ENCODE peak calls at places on chromosomes 3 and 15, in six cellular contexts. One of them, this sample, is unnamed.

GRCh38 chr3:124837730-124838186 is 49.4 kb downstream of the ITGB5 start:
- DNase-seq in stomach: peak; percentile 43
- DNase-seq in AG10803: peak; percentile 86
- DNase-seq in AG09309: no peak
- DNase-seq in effector memory CD4-positive, alpha-beta T cell: no peak
- DNase-seq in astrocyte of the spinal cord: peak; percentile 64
- DNase-seq in this sample: no peak

GRCh38 chr3:184465883-184466412 is 86.1 kb downstream of the CHRD start:
- DNase-seq in stomach: no peak
- DNase-seq in AG10803: no peak
- DNase-seq in AG09309: no peak
- DNase-seq in effector memory CD4-positive, alpha-beta T cell: no peak
- DNase-seq in astrocyte of the spinal cord: no peak
- DNase-seq in this sample: no peak

GRCh38 chr3:197298858-197299854 is 744 bp upstream of the DLG1 start:
- DNase-seq in stomach: peak; percentile 75
- DNase-seq in AG10803: peak; percentile 35
- DNase-seq in AG09309: no peak
- DNase-seq in effector memory CD4-positive, alpha-beta T cell: peak; percentile 6
- DNase-seq in astrocyte of the spinal cord: peak; percentile 19
- DNase-seq in this sample: no peak

GRCh38 chr3:24837601-24838000 is 343.0 kb upstream of the THRB start:
- DNase-seq in stomach: no peak
- DNase-seq in AG10803: no peak
- DNase-seq in AG09309: no peak
- DNase-seq in effector memory CD4-positive, alpha-beta T cell: no peak
- DNase-seq in astrocyte of the spinal cord: no peak
- DNase-seq in this sample: no peak

GRCh38 chr15:45151998-45152828 is 22.4 kb downstream of the DUOX1 start:
- DNase-seq in stomach: no peak
- DNase-seq in AG10803: no peak
- DNase-seq in AG09309: no peak
- DNase-seq in effector memory CD4-positive, alpha-beta T cell: no peak
- DNase-seq in astrocyte of the spinal cord: no peak
- DNase-seq in this sample: no peak

GRCh38 chr3:58214484-58215316 is 3.9 kb upstream of the DNASE1L3 start:
- DNase-seq in stomach: no peak
- DNase-seq in AG10803: peak; percentile 39
- DNase-seq in AG09309: no peak
- DNase-seq in effector memory CD4-positive, alpha-beta T cell: no peak
- DNase-seq in astrocyte of the spinal cord: no peak
- DNase-seq in this sample: no peak

GRCh38 chr3:14463330-14464216 is 61.2 kb downstream of the SLC6A6 start:
- DNase-seq in stomach: no peak
- DNase-seq in AG10803: no peak
- DNase-seq in AG09309: no peak
- DNase-seq in effector memory CD4-positive, alpha-beta T cell: no peak
- DNase-seq in astrocyte of the spinal cord: no peak
- DNase-seq in this sample: no peak

GRCh38 chr15:39092354-39092753 is 488.5 kb upstream of the THBS1 start:
- DNase-seq in stomach: no peak
- DNase-seq in AG10803: no peak
- DNase-seq in AG09309: no peak
- DNase-seq in effector memory CD4-positive, alpha-beta T cell: no peak
- DNase-seq in astrocyte of the spinal cord: no peak
- DNase-seq in this sample: no peak

GRCh38 chr15:38750816-38751215 is 186.2 kb upstream of the RASGRP1 start:
- DNase-seq in stomach: no peak
- DNase-seq in AG10803: no peak
- DNase-seq in AG09309: no peak
- DNase-seq in effector memory CD4-positive, alpha-beta T cell: no peak
- DNase-seq in astrocyte of the spinal cord: no peak
- DNase-seq in this sample: no peak

GRCh38 chr15:69390575-69390974 is 23.6 kb upstream of the KIF23 start:
- DNase-seq in stomach: no peak
- DNase-seq in AG10803: peak; percentile 81
- DNase-seq in AG09309: peak; percentile 44
- DNase-seq in effector memory CD4-positive, alpha-beta T cell: no peak
- DNase-seq in astrocyte of the spinal cord: peak; percentile 45
- DNase-seq in this sample: peak; percentile 38

GRCh38 chr3:57048052-57048671 is 12.3 kb upstream of the SPATA12 start:
- DNase-seq in stomach: no peak
- DNase-seq in AG10803: peak; percentile 94
- DNase-seq in AG09309: peak; percentile 32
- DNase-seq in effector memory CD4-positive, alpha-beta T cell: no peak
- DNase-seq in astrocyte of the spinal cord: no peak
- DNase-seq in this sample: no peak

GRCh38 chr3:9168230-9168629 is 81.2 kb downstream of the SRGAP3 start:
- DNase-seq in stomach: no peak
- DNase-seq in AG10803: no peak
- DNase-seq in AG09309: no peak
- DNase-seq in effector memory CD4-positive, alpha-beta T cell: no peak
- DNase-seq in astrocyte of the spinal cord: no peak
- DNase-seq in this sample: no peak

GRCh38 chr3:122443090-122443489 is 27.2 kb upstream of the WDR5B start:
- DNase-seq in stomach: no peak
- DNase-seq in AG10803: no peak
- DNase-seq in AG09309: no peak
- DNase-seq in effector memory CD4-positive, alpha-beta T cell: no peak
- DNase-seq in astrocyte of the spinal cord: no peak
- DNase-seq in this sample: no peak

GRCh38 chr3:159782724-159783421 is 205.8 kb upstream of the IL12A start:
- DNase-seq in stomach: no peak
- DNase-seq in AG10803: no peak
- DNase-seq in AG09309: no peak
- DNase-seq in effector memory CD4-positive, alpha-beta T cell: no peak
- DNase-seq in astrocyte of the spinal cord: no peak
- DNase-seq in this sample: no peak

GRCh38 chr15:27694506-27695077 is 404.5 kb downstream of the OCA2 start:
- DNase-seq in stomach: no peak
- DNase-seq in AG10803: no peak
- DNase-seq in AG09309: no peak
- DNase-seq in effector memory CD4-positive, alpha-beta T cell: no peak
- DNase-seq in astrocyte of the spinal cord: no peak
- DNase-seq in this sample: no peak

GRCh38 chr3:97821413-97821809 is 400 bp upstream of the CRYBG3 start:
- DNase-seq in stomach: peak; percentile 45
- DNase-seq in AG10803: no peak
- DNase-seq in AG09309: no peak
- DNase-seq in effector memory CD4-positive, alpha-beta T cell: no peak
- DNase-seq in astrocyte of the spinal cord: peak; percentile 77
- DNase-seq in this sample: no peak

GRCh38 chr3:97736928-97737327 is 27.6 kb upstream of the ARL6 start:
- DNase-seq in stomach: no peak
- DNase-seq in AG10803: no peak
- DNase-seq in AG09309: no peak
- DNase-seq in effector memory CD4-positive, alpha-beta T cell: no peak
- DNase-seq in astrocyte of the spinal cord: no peak
- DNase-seq in this sample: no peak

GRCh38 chr3:150761831-150762661 is 923 bp downstream of the SIAH2 start:
- DNase-seq in stomach: peak; percentile 64
- DNase-seq in AG10803: peak; percentile 53
- DNase-seq in AG09309: no peak
- DNase-seq in effector memory CD4-positive, alpha-beta T cell: no peak
- DNase-seq in astrocyte of the spinal cord: peak; percentile 58
- DNase-seq in this sample: no peak

GRCh38 chr3:151580592-151580991 is 119.7 kb upstream of the IGSF10 start:
- DNase-seq in stomach: no peak
- DNase-seq in AG10803: peak; percentile 98
- DNase-seq in AG09309: peak; percentile 93
- DNase-seq in effector memory CD4-positive, alpha-beta T cell: no peak
- DNase-seq in astrocyte of the spinal cord: peak; percentile 84
- DNase-seq in this sample: peak; percentile 31

GRCh38 chr15:67253517-67254237 is 784 bp downstream of the AAGAB start:
- DNase-seq in stomach: no peak
- DNase-seq in AG10803: peak; percentile 28
- DNase-seq in AG09309: no peak
- DNase-seq in effector memory CD4-positive, alpha-beta T cell: no peak
- DNase-seq in astrocyte of the spinal cord: peak; percentile 32
- DNase-seq in this sample: no peak

GRCh38 chr3:188165596-188165995 is 11.6 kb downstream of the LPP start:
- DNase-seq in stomach: no peak
- DNase-seq in AG10803: no peak
- DNase-seq in AG09309: no peak
- DNase-seq in effector memory CD4-positive, alpha-beta T cell: no peak
- DNase-seq in astrocyte of the spinal cord: no peak
- DNase-seq in this sample: no peak

GRCh38 chr3:188158731-188159355 is 4.9 kb downstream of the LPP start:
- DNase-seq in stomach: no peak
- DNase-seq in AG10803: no peak
- DNase-seq in AG09309: no peak
- DNase-seq in effector memory CD4-positive, alpha-beta T cell: no peak
- DNase-seq in astrocyte of the spinal cord: no peak
- DNase-seq in this sample: no peak

GRCh38 chr3:188166471-188166870 is 12.5 kb downstream of the LPP start:
- DNase-seq in stomach: no peak
- DNase-seq in AG10803: no peak
- DNase-seq in AG09309: no peak
- DNase-seq in effector memory CD4-positive, alpha-beta T cell: no peak
- DNase-seq in astrocyte of the spinal cord: no peak
- DNase-seq in this sample: no peak

GRCh38 chr3:188160751-188161150 is 6.8 kb downstream of the LPP start:
- DNase-seq in stomach: no peak
- DNase-seq in AG10803: no peak
- DNase-seq in AG09309: no peak
- DNase-seq in effector memory CD4-positive, alpha-beta T cell: no peak
- DNase-seq in astrocyte of the spinal cord: no peak
- DNase-seq in this sample: no peak

DNA sequence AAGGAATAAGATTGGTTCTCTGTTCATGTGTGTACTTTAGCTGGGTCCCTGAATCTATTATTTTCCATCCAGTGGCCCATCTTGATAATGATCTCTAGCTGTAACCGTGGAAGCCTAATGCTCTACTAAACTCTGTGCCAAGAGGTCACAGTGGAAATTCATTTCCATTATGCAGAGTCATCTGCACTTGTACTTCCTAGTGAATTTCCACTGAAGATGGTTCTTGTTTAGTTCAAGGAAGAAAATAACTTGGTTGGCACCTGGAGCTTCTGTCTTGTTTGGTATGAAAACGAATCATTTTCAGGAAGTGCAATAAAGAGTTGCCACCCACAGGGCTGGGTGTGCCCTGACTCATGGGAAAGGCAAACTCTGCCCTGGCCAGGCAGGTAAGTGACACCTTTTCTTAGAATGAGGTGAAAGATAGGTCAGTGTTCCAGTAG is 10.3 kb downstream of the LPP start:
- DNase-seq in stomach: peak; percentile 60
- DNase-seq in AG10803: no peak
- DNase-seq in AG09309: no peak
- DNase-seq in effector memory CD4-positive, alpha-beta T cell: no peak
- DNase-seq in astrocyte of the spinal cord: no peak
- DNase-seq in this sample: no peak
- H3K4me3 ChIP-seq in stomach: no peak overlapping the region
- H3K4me3 ChIP-seq in AG10803: no peak overlapping the region
- H3K4me3 ChIP-seq in AG09309: no peak overlapping the region
- H3K4me3 ChIP-seq in effector memory CD4-positive, alpha-beta T cell: no peak overlapping the region
- H3K4me3 ChIP-seq in astrocyte of the spinal cord: no peak overlapping the region
- H3K4me3 ChIP-seq in this sample: no peak overlapping the region

DNA sequence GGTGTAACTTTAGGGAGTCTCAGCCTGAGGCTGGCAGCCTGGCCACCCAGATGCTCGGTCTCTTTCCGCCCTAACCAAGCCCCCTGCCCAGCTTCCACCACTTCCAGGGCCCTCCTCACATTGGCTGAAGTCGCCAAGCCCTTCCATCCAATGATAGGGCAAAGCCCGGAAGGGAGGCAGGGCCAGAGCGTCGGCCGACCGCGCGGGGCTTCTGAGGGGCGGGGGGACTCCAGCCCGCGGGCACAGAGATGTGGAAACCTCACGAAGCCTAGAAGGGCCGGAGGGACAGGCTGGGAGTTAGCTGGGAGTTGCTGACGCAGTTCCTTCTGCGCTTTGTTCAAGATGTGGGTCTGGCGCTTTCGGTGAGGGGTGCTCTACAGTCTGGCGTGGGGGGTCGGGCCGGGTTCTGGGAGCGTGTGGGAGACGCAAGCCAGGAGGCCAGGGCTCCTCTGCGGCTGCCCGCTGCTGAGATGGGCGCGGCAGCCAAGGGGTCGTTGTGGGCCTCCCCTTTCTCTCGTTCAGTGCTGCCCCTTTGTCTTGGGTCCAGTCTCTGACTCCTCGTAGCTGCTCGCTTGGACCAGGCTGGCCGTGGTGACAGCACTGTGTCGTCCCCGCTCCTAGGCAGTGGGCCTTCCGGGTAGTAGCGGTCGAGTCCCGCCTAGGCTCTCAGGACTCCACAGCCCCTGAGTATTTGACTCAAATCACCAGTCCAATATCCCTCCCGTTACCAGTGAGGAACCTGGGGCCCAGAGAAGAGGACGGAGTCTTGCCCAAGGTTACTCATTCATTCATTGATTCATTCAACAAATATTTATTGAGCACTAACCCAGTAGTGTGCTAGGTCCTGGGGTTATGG is at the start of gene ZNF660:
- DNase-seq in stomach: peak; percentile 27
- DNase-seq in AG10803: peak; percentile 64
- DNase-seq in AG09309: peak; percentile 8
- DNase-seq in effector memory CD4-positive, alpha-beta T cell: no peak
- DNase-seq in astrocyte of the spinal cord: peak; percentile 85
- DNase-seq in this sample: peak; percentile 5
- H3K4me3 ChIP-seq in stomach: peak within 1 kb of the TSS; percentile 58
- H3K4me3 ChIP-seq in AG10803: peak within 1 kb of the TSS; percentile 70
- H3K4me3 ChIP-seq in AG09309: peak within 1 kb of the TSS; percentile 52
- H3K4me3 ChIP-seq in effector memory CD4-positive, alpha-beta T cell: no peak within 1 kb of the TSS
- H3K4me3 ChIP-seq in astrocyte of the spinal cord: peak within 1 kb of the TSS; percentile 72
- H3K4me3 ChIP-seq in this sample: peak within 1 kb of the TSS; percentile 72

DNA sequence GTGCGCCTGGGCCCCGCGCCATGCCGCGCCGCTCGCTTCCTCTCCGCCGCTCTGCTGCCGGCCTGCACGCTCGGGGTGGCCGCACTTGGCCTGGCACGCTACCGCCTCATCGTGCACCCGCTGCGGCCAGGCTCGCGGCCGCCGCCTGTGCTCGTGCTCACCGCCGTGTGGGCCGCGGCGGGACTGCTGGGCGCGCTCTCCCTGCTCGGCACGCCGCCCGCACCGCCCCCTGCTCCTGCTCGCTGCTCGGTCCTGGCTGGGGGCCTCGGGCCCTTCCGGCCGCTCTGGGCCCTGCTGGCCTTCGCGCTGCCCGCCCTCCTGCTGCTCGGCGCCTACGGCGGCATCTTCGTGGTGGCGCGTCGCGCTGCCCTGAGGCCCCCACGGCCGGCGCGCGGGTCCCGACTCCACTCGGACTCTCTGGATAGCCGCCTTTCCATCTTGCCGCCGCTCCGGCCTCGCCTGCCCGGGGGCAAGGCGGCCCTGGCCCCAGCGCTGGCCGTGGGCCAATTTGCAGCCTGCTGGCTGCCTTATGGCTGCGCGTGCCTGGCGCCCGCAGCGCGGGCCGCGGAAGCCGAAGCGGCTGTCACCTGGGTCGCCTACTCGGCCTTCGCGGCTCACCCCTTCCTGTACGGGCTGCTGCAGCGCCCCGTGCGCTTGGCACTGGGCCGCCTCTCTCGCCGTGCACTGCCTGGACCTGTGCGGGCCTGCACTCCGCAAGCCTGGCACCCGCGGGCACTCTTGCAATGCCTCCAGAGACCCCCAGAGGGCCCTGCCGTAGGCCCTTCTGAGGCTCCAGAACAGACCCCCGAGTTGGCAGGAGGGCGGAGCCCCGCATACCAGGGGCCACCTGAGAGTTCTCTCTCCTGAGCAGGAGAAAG is 951 bp downstream of the GPR62 start:
- DNase-seq in stomach: peak; percentile 77
- DNase-seq in AG10803: no peak
- DNase-seq in AG09309: no peak
- DNase-seq in effector memory CD4-positive, alpha-beta T cell: no peak
- DNase-seq in astrocyte of the spinal cord: peak; percentile 38
- DNase-seq in this sample: no peak
- H3K4me3 ChIP-seq in stomach: peak overlapping the region; percentile 51
- H3K4me3 ChIP-seq in AG10803: no peak overlapping the region
- H3K4me3 ChIP-seq in AG09309: no peak overlapping the region
- H3K4me3 ChIP-seq in effector memory CD4-positive, alpha-beta T cell: peak overlapping the region; percentile 61
- H3K4me3 ChIP-seq in astrocyte of the spinal cord: no peak overlapping the region
- H3K4me3 ChIP-seq in this sample: no peak overlapping the region

GRCh38 chr3:29512620-29513019 is 231.7 kb downstream of the RBMS3 start:
- DNase-seq in stomach: no peak
- DNase-seq in AG10803: no peak
- DNase-seq in AG09309: no peak
- DNase-seq in effector memory CD4-positive, alpha-beta T cell: no peak
- DNase-seq in astrocyte of the spinal cord: no peak
- DNase-seq in this sample: no peak
- H3K4me3 ChIP-seq in stomach: no peak overlapping the region
- H3K4me3 ChIP-seq in AG10803: no peak overlapping the region
- H3K4me3 ChIP-seq in AG09309: no peak overlapping the region
- H3K4me3 ChIP-seq in effector memory CD4-positive, alpha-beta T cell: no peak overlapping the region
- H3K4me3 ChIP-seq in astrocyte of the spinal cord: no peak overlapping the region
- H3K4me3 ChIP-seq in this sample: no peak overlapping the region

This sample was measured in AG04449.